ENCODE peak calls at places on chromosomes 5 and 9, in nine cellular contexts. A is AG09309; W is AG10803; P is HFF-Myc; Z is heart right ventricle; S is CD8-positive, alpha-beta T cell; E is fibroblast of pulmonary artery; G is right lobe of liver; B is stomach. K is an unnamed sample.

GRCh38 chr9:90457386-90458080 is 185.1 kb downstream of the DIRAS2 start:
- DNase-seq in S (no peak), P (no peak), A (no peak), W (no peak), E (no peak), Z (no peak), B (no peak), G (no peak), K (no peak)

GRCh38 chr5:66747602-66748001 is 151.4 kb downstream of the MAST4 start:
- DNase-seq in P (no peak), G (no peak), E (no peak), B (no peak), A (no peak), Z (no peak), W (no peak), S (no peak), K (no peak)

GRCh38 chr5:91170266-91170665 is 212.9 kb downstream of the ARRDC3 start:
- DNase-seq in E (peak), W (peak), S (no peak), A (peak), B (no peak), Z (no peak), G (no peak), P (no peak), K (no peak)

GRCh38 chr9:37061763-37062162 is 27.7 kb upstream of the PAX5 start:
- DNase-seq in Z (no peak), B (no peak), S (no peak), G (no peak), P (no peak), A (peak), W (peak), E (peak), K (no peak)

GRCh38 chr5:15233566-15233965 is 266.4 kb upstream of the FBXL7 start:
- DNase-seq in P (no peak), A (no peak), E (no peak), B (no peak), G (no peak), W (no peak), Z (no peak), S (no peak), K (no peak)

GRCh38 chr9:112308576-112308975 is 24.8 kb downstream of the PTBP3 start:
- DNase-seq in W (no peak), G (no peak), Z (no peak), B (no peak), E (no peak), P (no peak), S (no peak), A (no peak), K (no peak)

GRCh38 chr5:68843600-68844342 is 250.0 kb upstream of the SLC30A5 start:
- DNase-seq in S (no peak), B (no peak), E (no peak), A (no peak), W (peak), Z (no peak), P (no peak), G (no peak), K (no peak)

GRCh38 chr9:134724231-134724911 is 82.8 kb downstream of the COL5A1 start:
- DNase-seq in G (no peak), S (no peak), W (peak), Z (peak), B (no peak), E (peak), A (no peak), P (no peak), K (no peak)

GRCh38 chr9:86281577-86282076 is 711 bp downstream of the ISCA1 start:
- DNase-seq in S (no peak), P (no peak), G (no peak), Z (no peak), W (peak), B (no peak), E (no peak), A (no peak), K (no peak)

GRCh38 chr5:170773031-170773985 is 10.2 kb upstream of the GABRP start:
- DNase-seq in B (peak), S (no peak), G (no peak), Z (no peak), E (no peak), W (no peak), P (no peak), A (no peak), K (no peak)

GRCh38 chr9:113559834-113560620 is 96.5 kb downstream of the RGS3 start:
- DNase-seq in S (no peak), W (no peak), E (no peak), G (peak), B (no peak), P (no peak), Z (no peak), A (no peak), K (no peak)

GRCh38 chr5:134541736-134542376 is 16.4 kb downstream of the JADE2 start:
- DNase-seq in Z (peak), G (no peak), P (no peak), W (no peak), E (peak), B (peak), A (no peak), S (no peak), K (no peak)

GRCh38 chr9:17319822-17320221 is 185.0 kb downstream of the CNTLN start:
- DNase-seq in Z (no peak), A (no peak), W (no peak), G (no peak), E (no peak), P (no peak), S (no peak), B (no peak), K (no peak)

GRCh38 chr9:92373167-92373566 is 31.2 kb downstream of the OGN start:
- DNase-seq in P (no peak), S (no peak), Z (no peak), W (no peak), A (no peak), E (no peak), G (no peak), B (no peak), K (no peak)

GRCh38 chr9:32968101-32969011 is 33.1 kb downstream of the APTX start:
- DNase-seq in A (no peak), E (peak), S (peak), B (peak), W (peak), G (no peak), P (no peak), Z (peak), K (no peak)

GRCh38 chr5:76790632-76791290 is 28.1 kb upstream of the F2RL1 start:
- DNase-seq in W (peak), G (no peak), B (no peak), A (peak), Z (peak), P (peak), E (peak), S (no peak), K (no peak)

GRCh38 chr5:44875661-44876250 is 67.0 kb downstream of the MRPS30 start:
- DNase-seq in P (peak), S (no peak), A (no peak), W (peak), G (no peak), B (no peak), E (no peak), Z (no peak), K (no peak)

GRCh38 chr5:102663771-102664530 is 91.2 kb upstream of the PAM start:
- DNase-seq in P (no peak), Z (no peak), E (no peak), S (no peak), B (no peak), G (no peak), A (peak), W (peak), K (no peak)

GRCh38 chr5:122844136-122844915 is 1.1 kb upstream of the SNX24 start:
- DNase-seq in G (no peak), W (no peak), P (no peak), E (no peak), A (no peak), S (no peak), B (peak), Z (no peak), K (no peak)

GRCh38 chr5:65461490-65461889 is 20.2 kb downstream of the ADAMTS6 start:
- DNase-seq in W (peak), S (no peak), P (no peak), Z (no peak), A (no peak), B (no peak), E (no peak), G (no peak), K (no peak)

GRCh38 chr9:108478431-108478837 is 377.4 kb downstream of the ACTL7B start:
- DNase-seq in P (peak), G (no peak), A (peak), S (no peak), W (peak), B (no peak), E (peak), Z (no peak), K (no peak)

GRCh38 chr5:72138943-72139467 is 31.7 kb downstream of the MAP1B start:
- DNase-seq in S (no peak), G (no peak), W (peak), E (peak), P (peak), Z (no peak), A (peak), B (no peak), K (no peak)
- H3K4me3 ChIP-seq in S (no peak), G (no peak), W (no peak), E (no peak), P (no peak), Z (no peak), A (no peak), B (no peak), K (no peak)

GRCh38 chr9:1047605-1048235 is 2.4 kb upstream of the DMRT2 start:
- DNase-seq in G (no peak), W (peak), A (no peak), Z (no peak), S (no peak), E (no peak), P (no peak), B (no peak), K (no peak)

GRCh38 chr9:1044643-1045042 is 5.5 kb upstream of the DMRT2 start:
- DNase-seq in Z (no peak), E (no peak), B (no peak), W (peak), P (no peak), S (no peak), A (no peak), G (no peak), K (no peak)

GRCh38 chr9:1046639-1047604 is 3.2 kb upstream of the DMRT2 start:
- DNase-seq in A (no peak), Z (no peak), E (no peak), S (no peak), W (no peak), B (no peak), G (no peak), P (no peak), K (no peak)

DNA sequence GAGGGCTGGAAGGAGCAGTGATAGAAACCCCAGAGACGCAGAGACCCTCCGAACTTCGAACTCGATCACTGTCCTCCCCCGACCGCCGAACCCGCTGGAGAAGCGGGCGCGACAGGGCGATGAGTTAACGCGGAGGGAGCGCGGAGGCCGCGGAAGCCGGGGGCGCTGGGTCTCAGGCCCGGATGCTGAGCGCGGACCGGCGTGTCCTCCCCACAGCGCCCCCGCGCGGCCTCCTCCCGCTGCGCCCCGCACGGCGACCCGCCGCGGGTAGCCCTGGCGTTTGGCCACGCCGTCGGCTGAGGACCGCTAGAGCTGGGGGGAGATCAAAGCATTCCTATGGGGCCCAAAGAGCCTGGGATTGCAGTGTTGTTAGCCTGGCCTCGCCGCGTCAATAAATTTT is 7.7 kb upstream of the DMRT2 start:
- DNase-seq in G (no peak), W (no peak), E (no peak), S (no peak), B (no peak), Z (no peak), P (no peak), A (no peak), K (no peak)
- TF ChIP-seq CTCF in G (no peak), W (no peak), E (no peak), S (no peak), B (no peak), Z (peak), P (peak), A (no peak), K (no peak)

GRCh38 chr5:151678146-151678545 is 8.6 kb downstream of the SPARC start:
- DNase-seq in B (no peak), W (peak), G (no peak), S (no peak), P (no peak), E (no peak), Z (peak), A (no peak), K (no peak)

GRCh38 chr5:151676719-151677118 is 10.0 kb downstream of the SPARC start:
- DNase-seq in S (no peak), Z (no peak), A (no peak), G (no peak), E (peak), B (no peak), P (no peak), W (peak), K (peak)

GRCh38 chr5:151678713-151679112 is 8.0 kb downstream of the SPARC start:
- DNase-seq in G (no peak), S (no peak), Z (no peak), P (no peak), A (no peak), B (no peak), E (no peak), W (no peak), K (no peak)

GRCh38 chr5:151675225-151675955 is 11.3 kb downstream of the SPARC start:
- DNase-seq in G (no peak), E (peak), Z (no peak), P (no peak), W (peak), B (no peak), S (no peak), A (no peak), K (no peak)

GRCh38 chr5:151675956-151676712 is 10.6 kb downstream of the SPARC start:
- DNase-seq in S (no peak), B (no peak), E (no peak), G (no peak), P (no peak), A (no peak), W (no peak), Z (no peak), K (peak)
- H3K4me3 ChIP-seq in S (no peak), B (no peak), E (peak), G (no peak), P (no peak), A (no peak), W (peak), Z (peak), K (no peak)

GRCh38 chr5:38846379-38846967 is 661 bp downstream of the OSMR start:
- DNase-seq in B (no peak), G (no peak), W (peak), P (no peak), A (no peak), Z (no peak), S (no peak), E (no peak), K (no peak)

GRCh38 chr5:38848637-38849036 is 2.8 kb downstream of the OSMR start:
- DNase-seq in E (no peak), A (no peak), S (no peak), Z (no peak), G (no peak), B (no peak), W (no peak), P (no peak), K (no peak)

GRCh38 chr5:38847549-38848341 is 1.9 kb downstream of the OSMR start:
- DNase-seq in Z (no peak), B (no peak), P (no peak), G (no peak), E (no peak), A (no peak), W (no peak), S (no peak), K (no peak)

GRCh38 chr5:38843665-38844064 is 2.1 kb upstream of the OSMR start:
- DNase-seq in Z (no peak), P (no peak), G (no peak), W (no peak), E (no peak), A (no peak), S (no peak), B (no peak), K (no peak)

GRCh38 chr5:38845555-38846378 is at the start of gene OSMR:
- DNase-seq in A (peak), Z (peak), G (peak), S (no peak), W (peak), B (peak), E (peak), P (peak), K (peak)
- TF ChIP-seq CTCF in A (no peak), Z (no peak), G (no peak), S (no peak), W (no peak), B (peak), E (no peak), P (no peak), K (peak)

GRCh38 chr5:124000558-124000957 is 488.6 kb downstream of the CSNK1G3 start:
- DNase-seq in G (no peak), A (no peak), S (no peak), E (no peak), B (no peak), W (no peak), Z (no peak), P (no peak), K (peak)

GRCh38 chr5:124001216-124001615 is 489.2 kb downstream of the CSNK1G3 start:
- DNase-seq in B (no peak), A (no peak), E (no peak), W (no peak), S (no peak), G (no peak), Z (no peak), P (no peak), K (no peak)

GRCh38 chr5:123992641-123993040 is 480.7 kb downstream of the CSNK1G3 start:
- DNase-seq in Z (no peak), P (no peak), S (no peak), A (no peak), G (no peak), E (no peak), B (no peak), W (no peak), K (no peak)

GRCh38 chr5:123997354-123998215 is 485.6 kb downstream of the CSNK1G3 start:
- DNase-seq in Z (no peak), W (peak), P (peak), S (no peak), B (no peak), A (peak), G (no peak), E (peak), K (no peak)
- H3K4me3 ChIP-seq in Z (no peak), W (no peak), P (no peak), S (no peak), B (no peak), A (no peak), G (no peak), E (no peak), K (no peak)

DNA sequence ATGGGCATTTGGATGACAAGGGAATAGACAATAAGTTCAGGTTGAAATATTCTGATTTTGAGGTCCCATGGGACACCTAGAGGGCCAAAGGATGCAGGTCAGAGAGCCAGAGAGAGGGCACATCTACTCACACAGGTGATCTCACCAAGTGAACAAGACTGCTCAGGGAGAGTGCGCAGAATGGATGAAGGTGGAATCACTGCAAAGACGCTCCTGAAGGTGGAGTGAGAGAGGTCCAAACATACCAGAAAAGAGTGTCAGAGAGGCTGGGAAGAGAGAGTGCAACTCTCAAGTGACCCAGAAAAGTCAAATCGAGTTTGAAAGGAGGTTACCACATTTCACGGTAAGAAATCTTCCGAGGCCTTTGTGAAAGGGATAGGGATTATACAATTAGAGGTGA is 173.5 kb downstream of the EPB41L4A start:
- DNase-seq in G (no peak), S (no peak), A (no peak), E (no peak), B (no peak), Z (no peak), P (no peak), W (no peak), K (no peak)
- TF ChIP-seq CTCF in G (no peak), S (no peak), A (no peak), E (no peak), B (no peak), Z (no peak), P (no peak), W (no peak), K (peak)

GRCh38 chr9:83656952-83657351 is 34.0 kb downstream of the IDNK start:
- DNase-seq in G (no peak), P (no peak), S (no peak), W (no peak), E (no peak), A (no peak), B (no peak), Z (no peak), K (no peak)
- H3K4me3 ChIP-seq in G (no peak), P (no peak), S (no peak), W (no peak), E (no peak), A (no peak), B (no peak), Z (no peak), K (no peak)

DNA sequence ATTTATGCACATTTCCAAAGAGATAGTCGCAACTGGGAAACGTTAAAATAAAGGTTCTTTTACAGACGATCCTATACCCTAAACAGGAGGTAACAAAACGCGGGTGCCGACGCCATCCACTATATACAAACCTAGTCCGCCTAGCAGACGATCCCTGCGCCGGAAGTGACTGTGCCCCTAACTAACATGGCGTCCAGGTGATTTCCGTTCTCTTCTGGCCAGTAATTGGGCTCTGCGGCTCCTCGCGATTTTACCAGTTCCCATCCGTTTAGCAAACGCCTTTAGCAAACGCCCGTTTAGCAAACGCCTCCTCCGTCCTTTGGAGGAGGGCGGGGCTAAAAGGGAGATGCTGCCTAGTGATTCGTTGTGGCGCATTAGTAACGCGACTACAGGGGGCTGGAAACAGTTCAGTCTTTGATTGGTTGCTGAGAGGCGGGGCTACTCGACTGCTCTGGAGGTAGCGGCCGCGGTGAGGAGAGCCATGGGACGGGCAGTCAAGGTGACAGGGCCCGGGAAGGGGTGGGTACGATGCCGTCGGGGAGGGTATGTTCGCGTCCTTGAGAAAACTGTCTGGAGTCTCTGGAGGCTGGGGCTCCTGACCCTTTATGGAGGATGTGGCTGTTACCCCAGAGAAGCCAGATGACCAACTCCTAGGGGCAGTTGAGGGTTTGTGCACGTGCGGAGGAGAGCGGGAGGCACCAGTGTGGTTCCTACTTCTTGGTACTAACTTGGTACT is at the start of gene LYRM7:
- DNase-seq in A (peak), G (peak), Z (peak), S (peak), B (peak), W (peak), P (peak), E (peak), K (peak)
- TF ChIP-seq CTCF in A (peak), G (no peak), Z (no peak), S (no peak), B (no peak), W (peak), P (no peak), E (no peak), K (no peak)